ENCODE peak calls at places on chromosomes 3 and 15, in six cellular contexts. X is IMR-90, B is upper lobe of left lung, K is ovary, F is GM12892, Q is uterus. V is an unnamed sample.

GRCh38 chr3:55818485-55818884 is 331.4 kb upstream of the WNT5A start:
- DNase-seq in X (peak; percentile 5), B (no peak), K (no peak), F (no peak), Q (no peak), V (no peak)

GRCh38 chr3:132556467-132557159 is 40.5 kb upstream of the ACKR4 start:
- DNase-seq in X (no peak), B (no peak), K (no peak), F (no peak), Q (peak; percentile 81), V (no peak)

GRCh38 chr3:41148901-41149300 is 50.4 kb upstream of the CTNNB1 start:
- DNase-seq in X (no peak), B (no peak), K (no peak), F (no peak), Q (no peak), V (no peak)

GRCh38 chr3:63086190-63086589 is 191.9 kb upstream of the SYNPR start:
- DNase-seq in X (no peak), B (no peak), K (no peak), F (no peak), Q (no peak), V (no peak)

GRCh38 chr3:52346623-52347530 is 30.8 kb downstream of the DNAH1 start:
- DNase-seq in X (peak; percentile 84), B (no peak), K (no peak), F (no peak), Q (no peak), V (peak; percentile 33)

GRCh38 chr3:41131224-41131623 is 68.1 kb upstream of the CTNNB1 start:
- DNase-seq in X (no peak), B (no peak), K (no peak), F (no peak), Q (no peak), V (no peak)

GRCh38 chr3:169510378-169510777 is 153.1 kb downstream of the MECOM start:
- DNase-seq in X (no peak), B (no peak), K (no peak), F (no peak), Q (no peak), V (no peak)

GRCh38 chr3:62319570-62320243 is 53.6 kb downstream of the FEZF2 start:
- DNase-seq in X (no peak), B (no peak), K (no peak), F (no peak), Q (no peak), V (no peak)

GRCh38 chr3:5197470-5198312 is 10.2 kb downstream of the EDEM1 start:
- DNase-seq in X (peak; percentile 73), B (no peak), K (no peak), F (no peak), Q (no peak), V (no peak)

GRCh38 chr3:129023909-129024308 is 22.8 kb downstream of the EFCC1 start:
- DNase-seq in X (peak; percentile 28), B (no peak), K (peak; percentile 7), F (no peak), Q (no peak), V (no peak)

GRCh38 chr3:111087924-111088469 is 16.4 kb downstream of the NECTIN3 start:
- DNase-seq in X (no peak), B (no peak), K (no peak), F (no peak), Q (no peak), V (no peak)

GRCh38 chr3:23778451-23778850 is 27.3 kb upstream of the UBE2E1 start:
- DNase-seq in X (peak; percentile 77), B (no peak), K (no peak), F (no peak), Q (no peak), V (no peak)

GRCh38 chr3:185631508-185632206 is 45.6 kb downstream of the SENP2 start:
- DNase-seq in X (no peak), B (no peak), K (peak; percentile 41), F (no peak), Q (no peak), V (no peak)

GRCh38 chr3:150830094-150830681 is 67.2 kb upstream of the SIAH2 start:
- DNase-seq in X (no peak), B (no peak), K (no peak), F (no peak), Q (no peak), V (no peak)

GRCh38 chr3:14434105-14434504 is 31.7 kb downstream of the SLC6A6 start:
- DNase-seq in X (peak; percentile 65), B (peak; percentile 87), K (no peak), F (no peak), Q (no peak), V (no peak)

GRCh38 chr3:184694694-184695093 is 17.2 kb downstream of the MAGEF1 start:
- DNase-seq in X (no peak), B (no peak), K (no peak), F (no peak), Q (no peak), V (no peak)

GRCh38 chr15:74841761-74842385 is 1.1 kb downstream of the ULK3 start:
- DNase-seq in X (no peak), B (no peak), K (peak; percentile 45), F (no peak), Q (no peak), V (no peak)

GRCh38 chr15:74843445-74843828 is 481 bp upstream of the ULK3 start:
- DNase-seq in X (no peak), B (no peak), K (no peak), F (no peak), Q (no peak), V (no peak)

GRCh38 chr15:74843891-74844299 is 939 bp upstream of the ULK3 start:
- DNase-seq in X (no peak), B (no peak), K (peak; percentile 40), F (no peak), Q (peak; percentile 34), V (no peak)

GRCh38 chr15:74840851-74841760 is 1.9 kb downstream of the ULK3 start:
- DNase-seq in X (no peak), B (no peak), K (no peak), F (no peak), Q (no peak), V (no peak)

DNA sequence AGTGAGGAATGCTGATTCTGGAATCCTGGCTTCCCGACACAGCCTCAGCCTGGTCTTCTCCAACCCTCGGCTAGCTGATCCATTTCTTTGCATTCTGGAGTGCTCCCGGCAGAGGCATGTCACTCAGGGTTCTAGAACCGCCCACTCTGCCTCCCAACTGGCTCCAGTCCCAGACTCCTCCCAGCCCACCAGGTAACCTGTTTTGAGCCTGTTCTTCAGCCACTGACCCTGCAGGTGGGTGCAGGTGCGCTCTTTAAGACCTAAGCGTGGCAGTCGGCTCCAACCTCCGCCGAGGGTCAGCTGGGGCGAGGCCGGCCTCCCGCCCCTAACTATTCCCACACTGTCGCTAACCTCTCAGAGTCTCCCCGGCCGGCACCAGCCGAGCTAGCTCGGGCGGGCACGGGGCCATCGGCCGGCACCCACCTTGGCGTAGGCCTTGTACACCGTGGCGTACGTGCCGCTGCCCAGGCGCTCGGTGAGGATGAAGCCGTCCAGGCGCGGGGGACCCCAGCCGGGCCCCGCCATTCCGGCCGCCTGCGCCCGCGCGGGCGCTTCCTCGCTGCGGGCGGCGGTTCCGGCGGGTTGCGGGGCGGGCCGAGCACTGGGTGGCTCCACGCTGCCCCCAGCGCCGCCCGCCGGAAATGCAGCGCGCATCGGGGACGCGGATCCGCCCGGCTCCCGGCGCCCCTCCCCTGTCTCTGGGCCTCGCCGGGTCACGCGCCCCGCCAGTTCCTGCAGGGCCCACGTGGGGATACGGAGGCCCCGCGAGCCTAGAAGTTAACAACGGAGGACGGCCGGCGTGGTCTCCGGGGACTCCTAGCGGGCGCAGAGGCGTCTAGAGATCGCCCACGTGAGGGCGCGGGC is at the start of gene ULK3:
- DNase-seq in X (peak; percentile 73), B (peak; percentile 95), K (peak; percentile 91), F (peak; percentile 98), Q (peak; percentile 93), V (peak; percentile 82)
- TF ChIP-seq POLR2A in X (no peak), B (peak; percentile 81), K (peak; percentile 10), F (peak; percentile 63), Q (no peak), V (peak; percentile 52)

GRCh38 chr15:57795261-57795660 is 88.7 kb downstream of the POLR2M start:
- DNase-seq in X (no peak), B (no peak), K (no peak), F (no peak), Q (no peak), V (no peak)
- TF ChIP-seq POLR2A in X (no peak), B (no peak), K (no peak), F (no peak), Q (no peak), V (no peak)

DNA sequence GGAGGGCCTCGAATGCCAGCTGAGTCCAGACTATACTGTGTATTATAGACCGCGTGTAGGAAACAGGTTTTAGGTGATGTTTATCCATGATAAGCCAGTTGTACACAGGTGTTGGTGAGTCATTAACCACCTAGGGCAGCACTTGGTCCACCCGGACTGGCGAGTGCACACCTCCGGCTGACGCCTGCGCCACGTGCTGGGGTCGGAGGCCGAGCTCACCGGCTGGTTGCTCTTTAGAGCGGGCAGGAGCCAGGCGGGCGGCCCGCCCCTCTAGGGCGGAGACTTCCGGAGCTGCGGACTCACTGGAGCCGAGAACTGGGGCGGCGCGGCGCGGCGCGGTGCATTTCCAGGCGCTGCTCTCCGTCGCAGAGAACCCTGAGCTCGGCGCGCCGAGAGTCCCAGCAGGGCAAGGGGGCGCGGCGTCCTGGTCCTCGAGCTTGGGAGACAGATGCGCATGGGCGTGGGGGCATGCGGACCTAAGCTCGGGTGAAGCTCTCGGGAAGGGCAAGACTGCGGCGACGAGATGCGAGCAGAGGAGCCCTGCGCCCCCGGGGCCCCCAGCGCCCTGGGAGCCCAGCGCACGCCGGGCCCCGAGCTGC is at the start of gene ESYT3:
- DNase-seq in X (peak; percentile 43), B (peak; percentile 94), K (peak; percentile 42), F (no peak), Q (peak; percentile 60), V (no peak)
- TF ChIP-seq POLR2A in X (no peak), B (peak; percentile 87), K (no peak), F (no peak), Q (no peak), V (no peak)

GRCh38 chr3:11991751-11992150 is 12.4 kb upstream of the SYN2 start:
- DNase-seq in X (no peak), B (no peak), K (no peak), F (no peak), Q (no peak), V (no peak)

GRCh38 chr3:11995061-11995460 is 9.1 kb upstream of the SYN2 start:
- DNase-seq in X (no peak), B (no peak), K (no peak), F (no peak), Q (no peak), V (no peak)

GRCh38 chr3:11998091-11998490 is 6.1 kb upstream of the SYN2 start:
- DNase-seq in X (no peak), B (no peak), K (no peak), F (no peak), Q (no peak), V (no peak)

GRCh38 chr3:11996500-11996899 is 7.7 kb upstream of the SYN2 start:
- DNase-seq in X (no peak), B (no peak), K (no peak), F (no peak), Q (no peak), V (no peak)
- TF ChIP-seq POLR2A in X (no peak), B (no peak), K (no peak), F (no peak), Q (no peak), V (no peak)

V was measured in H54.